ENCODE peak calls at places on chromosomes 5 and 9, in seven cellular contexts. X is Calu3; G is cardiac muscle cell; S is central memory CD4-positive, alpha-beta T cell; Q is aorta; V is GM13976; J is endothelial cell. B is an unnamed sample.

GRCh38 chr5:154240595-154240994 is 50.1 kb downstream of the GALNT10 start:
- DNase-seq in X (no peak), G (no peak), S (no peak), Q (no peak), V (no peak), J (no peak), B (no peak)

GRCh38 chr9:69965416-69966145 is 78.1 kb upstream of the MAMDC2 start:
- DNase-seq in X (no peak), G (no peak), S (no peak), Q (no peak), V (no peak), J (no peak), B (no peak)

GRCh38 chr9:108383801-108384200 is 472.0 kb downstream of the ACTL7B start:
- DNase-seq in X (no peak), G (no peak), S (no peak), Q (no peak), V (no peak), J (no peak), B (no peak)

GRCh38 chr5:133226186-133226585 is 174.4 kb downstream of the HSPA4 start:
- DNase-seq in X (no peak), G (no peak), S (no peak), Q (no peak), V (peak; percentile 6), J (no peak), B (no peak)

GRCh38 chr9:98083566-98084135 is 27.1 kb downstream of the NANS start:
- DNase-seq in X (no peak), G (no peak), S (no peak), Q (no peak), V (no peak), J (no peak), B (no peak)

GRCh38 chr9:135982499-135983264 is 21.5 kb upstream of the UBAC1 start:
- DNase-seq in X (no peak), G (no peak), S (no peak), Q (no peak), V (no peak), J (no peak), B (no peak)

GRCh38 chr9:7097785-7098420 is 340.1 kb downstream of the KDM4C start:
- DNase-seq in X (no peak), G (peak; percentile 10), S (no peak), Q (no peak), V (no peak), J (no peak), B (no peak)

GRCh38 chr5:147621016-147621415 is 111.1 kb upstream of the DPYSL3 start:
- DNase-seq in X (no peak), G (peak; percentile 33), S (no peak), Q (no peak), V (no peak), J (no peak), B (no peak)

GRCh38 chr5:82730862-82731261 is 346.3 kb downstream of the TMEM167A start:
- DNase-seq in X (peak; percentile 32), G (no peak), S (no peak), Q (no peak), V (no peak), J (no peak), B (no peak)

GRCh38 chr5:65126192-65126591 is 355.5 kb downstream of the ADAMTS6 start:
- DNase-seq in X (no peak), G (peak; percentile 66), S (no peak), Q (peak; percentile 79), V (no peak), J (no peak), B (no peak)

GRCh38 chr9:131258186-131258585 is 18.1 kb downstream of the FAM78A start:
- DNase-seq in X (no peak), G (no peak), S (no peak), Q (no peak), V (no peak), J (no peak), B (no peak)

GRCh38 chr9:122374885-122375420 is 4.1 kb downstream of the PTGS1 start:
- DNase-seq in X (no peak), G (peak; percentile 91), S (no peak), Q (peak; percentile 91), V (no peak), J (no peak), B (no peak)

GRCh38 chr5:9437741-9438240 is 108.1 kb downstream of the SEMA5A start:
- DNase-seq in X (no peak), G (peak; percentile 42), S (no peak), Q (no peak), V (no peak), J (no peak), B (no peak)